ENCODE peak calls at places on chromosomes 2 and 18, in four cellular contexts. One of them, this sample, is unnamed.

GRCh38 chr2:105144128-105144940 is 97.2 kb upstream of the GPR45 start:
- DNase-seq in adrenal gland: no peak
- DNase-seq in cardiac muscle cell: no peak
- DNase-seq in IMR-90: no peak
- DNase-seq in this sample: no peak

GRCh38 chr2:136230471-136230870 is 112.5 kb upstream of the CXCR4 start:
- DNase-seq in adrenal gland: no peak
- DNase-seq in cardiac muscle cell: no peak
- DNase-seq in IMR-90: no peak
- DNase-seq in this sample: no peak

GRCh38 chr2:239444626-239445625 is 44.1 kb upstream of the HDAC4 start:
- DNase-seq in adrenal gland: peak
- DNase-seq in cardiac muscle cell: peak
- DNase-seq in IMR-90: no peak
- DNase-seq in this sample: peak

GRCh38 chr2:70035344-70035844 is 51.9 kb upstream of the PCBP1 start:
- DNase-seq in adrenal gland: no peak
- DNase-seq in cardiac muscle cell: no peak
- DNase-seq in IMR-90: peak
- DNase-seq in this sample: peak

GRCh38 chr2:69271831-69272257 is 115.2 kb downstream of the GFPT1 start:
- DNase-seq in adrenal gland: peak
- DNase-seq in cardiac muscle cell: peak
- DNase-seq in IMR-90: peak
- DNase-seq in this sample: peak

GRCh38 chr18:56127322-56128099 is 510.9 kb downstream of the TXNL1 start:
- DNase-seq in adrenal gland: no peak
- DNase-seq in cardiac muscle cell: peak
- DNase-seq in IMR-90: no peak
- DNase-seq in this sample: peak

GRCh38 chr18:61154866-61155265 is 178.4 kb upstream of the CDH20 start:
- DNase-seq in adrenal gland: no peak
- DNase-seq in cardiac muscle cell: no peak
- DNase-seq in IMR-90: no peak
- DNase-seq in this sample: no peak

GRCh38 chr2:214130115-214130514 is 280.7 kb upstream of the VWC2L start:
- DNase-seq in adrenal gland: no peak
- DNase-seq in cardiac muscle cell: no peak
- DNase-seq in IMR-90: no peak
- DNase-seq in this sample: no peak

GRCh38 chr2:217943379-217944321 is 59.1 kb downstream of the TNS1 start:
- DNase-seq in adrenal gland: peak
- DNase-seq in cardiac muscle cell: peak
- DNase-seq in IMR-90: peak
- DNase-seq in this sample: peak

GRCh38 chr2:32772623-32773221 is 144.9 kb downstream of the TTC27 start:
- DNase-seq in adrenal gland: peak
- DNase-seq in cardiac muscle cell: peak
- DNase-seq in IMR-90: peak
- DNase-seq in this sample: peak

GRCh38 chr2:207768168-207768890 is 1.4 kb downstream of the FZD5 start:
- DNase-seq in adrenal gland: peak
- DNase-seq in cardiac muscle cell: peak
- DNase-seq in IMR-90: no peak
- DNase-seq in this sample: peak

GRCh38 chr18:60826346-60826745 is 453.8 kb upstream of the MC4R start:
- DNase-seq in adrenal gland: no peak
- DNase-seq in cardiac muscle cell: no peak
- DNase-seq in IMR-90: no peak
- DNase-seq in this sample: no peak

GRCh38 chr2:235954888-235955480 is 213.2 kb downstream of the GBX2 start:
- DNase-seq in adrenal gland: no peak
- DNase-seq in cardiac muscle cell: no peak
- DNase-seq in IMR-90: no peak
- DNase-seq in this sample: no peak

GRCh38 chr2:184597571-184597980 is 753 bp upstream of the ZNF804A start:
- DNase-seq in adrenal gland: peak
- DNase-seq in cardiac muscle cell: peak
- DNase-seq in IMR-90: peak
- DNase-seq in this sample: peak

GRCh38 chr18:37294951-37295350 is 270.6 kb downstream of the CELF4 start:
- DNase-seq in adrenal gland: peak
- DNase-seq in cardiac muscle cell: peak
- DNase-seq in IMR-90: no peak
- DNase-seq in this sample: peak

GRCh38 chr18:12703714-12704113 is 872 bp downstream of the PSMG2 start:
- DNase-seq in adrenal gland: no peak
- DNase-seq in cardiac muscle cell: peak
- DNase-seq in IMR-90: peak
- DNase-seq in this sample: peak

GRCh38 chr2:39780825-39781600 is 2.0 kb upstream of the THUMPD2 start:
- DNase-seq in adrenal gland: no peak
- DNase-seq in cardiac muscle cell: no peak
- DNase-seq in IMR-90: no peak
- DNase-seq in this sample: peak

GRCh38 chr2:39781697-39782096 is 2.6 kb upstream of the THUMPD2 start:
- DNase-seq in adrenal gland: no peak
- DNase-seq in cardiac muscle cell: no peak
- DNase-seq in IMR-90: no peak
- DNase-seq in this sample: peak

GRCh38 chr2:39779926-39780325 is 868 bp upstream of the THUMPD2 start:
- DNase-seq in adrenal gland: no peak
- DNase-seq in cardiac muscle cell: no peak
- DNase-seq in IMR-90: no peak
- DNase-seq in this sample: no peak

GRCh38 chr2:39778775-39779751 is at the start of gene THUMPD2:
- DNase-seq in adrenal gland: peak
- DNase-seq in cardiac muscle cell: peak
- DNase-seq in IMR-90: peak
- DNase-seq in this sample: peak

DNA sequence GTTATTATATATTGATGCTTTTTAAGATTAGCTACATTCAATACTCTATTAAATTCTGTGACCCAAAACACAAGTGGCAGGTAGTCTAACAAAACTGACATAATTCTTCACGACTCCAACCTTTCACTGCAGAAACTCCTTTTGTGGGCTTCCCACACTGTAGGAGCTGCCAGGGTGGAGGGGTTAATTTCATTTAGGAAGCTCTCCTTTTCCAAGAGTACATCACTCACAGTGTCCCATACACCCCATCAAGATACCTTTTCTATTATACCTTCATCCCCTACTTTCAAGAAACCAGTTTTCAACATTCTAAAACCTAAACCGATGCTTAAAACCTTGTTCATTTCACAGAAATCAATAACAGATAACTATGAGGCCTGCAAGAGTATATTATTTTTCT is 825 bp downstream of the THUMPD2 start:
- DNase-seq in adrenal gland: no peak
- DNase-seq in cardiac muscle cell: no peak
- DNase-seq in IMR-90: no peak
- DNase-seq in this sample: no peak
- H3K4me3 ChIP-seq in adrenal gland: no peak
- H3K4me3 ChIP-seq in cardiac muscle cell: peak
- H3K4me3 ChIP-seq in IMR-90: peak
- H3K4me3 ChIP-seq in this sample: peak

GRCh38 chr2:37412201-37412600 is 67.8 kb downstream of the QPCT start:
- DNase-seq in adrenal gland: no peak
- DNase-seq in cardiac muscle cell: no peak
- DNase-seq in IMR-90: no peak
- DNase-seq in this sample: no peak

GRCh38 chr2:37418956-37419355 is 74.5 kb downstream of the QPCT start:
- DNase-seq in adrenal gland: no peak
- DNase-seq in cardiac muscle cell: no peak
- DNase-seq in IMR-90: peak
- DNase-seq in this sample: no peak

GRCh38 chr2:37414470-37414949 is 70.1 kb downstream of the QPCT start:
- DNase-seq in adrenal gland: peak
- DNase-seq in cardiac muscle cell: peak
- DNase-seq in IMR-90: peak
- DNase-seq in this sample: peak

GRCh38 chr2:37417321-37417720 is 72.9 kb downstream of the QPCT start:
- DNase-seq in adrenal gland: no peak
- DNase-seq in cardiac muscle cell: peak
- DNase-seq in IMR-90: peak
- DNase-seq in this sample: peak

GRCh38 chr2:37415128-37415817 is 70.8 kb downstream of the QPCT start:
- DNase-seq in adrenal gland: no peak
- DNase-seq in cardiac muscle cell: peak
- DNase-seq in IMR-90: peak
- DNase-seq in this sample: peak
- TF ChIP-seq CTCF in adrenal gland: no peak
- TF ChIP-seq CTCF in cardiac muscle cell: peak
- TF ChIP-seq CTCF in IMR-90: peak
- TF ChIP-seq CTCF in this sample: peak

DNA sequence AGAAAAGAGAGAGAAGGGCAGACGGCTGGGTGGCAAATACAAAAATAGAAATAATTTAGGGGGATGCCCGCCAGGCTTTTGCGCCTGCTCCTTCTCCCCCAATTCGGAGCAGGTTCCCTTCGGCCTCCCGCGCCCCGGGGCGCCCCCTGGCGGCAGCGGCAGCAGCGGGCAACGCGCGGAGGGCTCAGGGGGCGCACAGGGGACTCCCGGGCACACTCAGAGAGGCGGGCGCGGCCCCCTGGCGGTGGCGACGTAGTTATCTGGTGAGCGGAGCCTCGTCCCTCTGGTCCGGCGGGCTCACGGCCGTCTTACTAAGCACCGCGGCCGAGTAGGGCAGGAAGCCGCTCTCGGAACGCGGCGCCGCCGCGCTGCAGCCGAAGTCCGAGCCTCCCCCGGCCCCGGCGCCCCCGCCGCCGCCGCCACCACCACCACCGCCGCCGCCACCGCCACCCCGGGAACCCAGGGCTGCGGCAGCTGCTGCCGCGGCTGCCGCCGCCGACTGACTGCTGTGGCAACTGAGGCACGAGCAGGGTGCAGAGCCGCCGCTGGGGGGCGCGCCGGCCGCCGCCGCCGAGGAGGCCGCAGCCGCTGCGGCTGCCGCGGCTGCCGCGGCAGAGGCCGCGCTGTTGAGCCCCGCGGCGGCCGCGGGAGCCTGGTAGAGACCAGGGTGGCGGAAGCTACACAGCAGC is 3.8 kb downstream of the EVX2 start:
- DNase-seq in adrenal gland: peak
- DNase-seq in cardiac muscle cell: peak
- DNase-seq in IMR-90: peak
- DNase-seq in this sample: peak
- H3K4me3 ChIP-seq in adrenal gland: no peak
- H3K4me3 ChIP-seq in cardiac muscle cell: peak
- H3K4me3 ChIP-seq in IMR-90: peak
- H3K4me3 ChIP-seq in this sample: no peak

GRCh38 chr2:173854840-173855239 is 110.3 kb downstream of the SP3 start:
- DNase-seq in adrenal gland: peak
- DNase-seq in cardiac muscle cell: peak
- DNase-seq in IMR-90: peak
- DNase-seq in this sample: peak
- TF ChIP-seq CTCF in adrenal gland: no peak
- TF ChIP-seq CTCF in cardiac muscle cell: no peak
- TF ChIP-seq CTCF in IMR-90: no peak
- TF ChIP-seq CTCF in this sample: no peak

DNA sequence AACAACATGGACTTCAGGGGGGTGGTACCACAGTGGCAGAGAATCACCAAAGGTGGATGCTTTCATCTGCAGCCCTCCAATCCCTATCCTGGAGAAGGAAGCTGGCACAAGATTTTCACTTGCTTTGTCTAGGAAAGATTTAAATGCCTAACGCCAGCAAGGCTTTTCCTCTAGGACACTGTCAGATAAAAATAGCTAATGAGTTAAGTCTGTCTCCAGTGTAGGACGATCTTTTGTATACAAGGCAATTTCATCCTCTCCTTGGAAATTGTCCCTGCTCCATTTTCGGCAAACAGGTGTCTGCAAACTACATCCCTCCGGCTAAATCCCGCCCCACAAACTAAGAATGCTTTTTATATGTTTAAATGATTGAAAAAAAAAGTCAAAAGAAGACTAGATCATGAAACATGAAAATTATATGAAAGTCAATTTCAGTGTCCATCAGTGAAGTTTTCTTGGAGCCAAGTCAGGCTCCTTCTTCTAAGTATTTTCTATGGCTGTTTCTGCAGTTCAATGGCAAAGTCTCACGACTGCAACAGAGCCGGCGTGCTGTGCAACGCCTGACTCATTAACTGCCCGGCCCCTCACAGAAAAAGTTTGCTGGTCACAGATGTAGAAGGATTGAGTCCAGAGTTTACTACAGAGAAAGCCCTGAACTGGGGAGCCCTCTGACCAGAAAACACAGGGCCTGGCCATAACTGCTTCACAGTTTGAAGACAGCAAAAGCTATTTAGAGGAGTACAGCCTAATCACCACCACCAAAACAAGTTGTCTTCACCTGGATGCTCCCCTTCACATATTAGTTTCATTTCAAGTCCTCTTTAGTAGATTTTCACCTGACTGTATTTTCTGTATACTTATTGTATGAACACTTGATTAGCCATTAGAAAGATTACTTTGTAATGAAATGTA is 52.3 kb downstream of the PIEZO2 start:
- DNase-seq in adrenal gland: no peak
- DNase-seq in cardiac muscle cell: no peak
- DNase-seq in IMR-90: no peak
- DNase-seq in this sample: no peak
- H3K4me3 ChIP-seq in adrenal gland: no peak
- H3K4me3 ChIP-seq in cardiac muscle cell: no peak
- H3K4me3 ChIP-seq in IMR-90: no peak
- H3K4me3 ChIP-seq in this sample: no peak

GRCh38 chr2:52289776-52290175 is 1257.8 kb upstream of the NRXN1 start:
- DNase-seq in adrenal gland: no peak
- DNase-seq in cardiac muscle cell: peak
- DNase-seq in IMR-90: peak
- DNase-seq in this sample: peak

GRCh38 chr2:52294628-52295027 is 1262.7 kb upstream of the NRXN1 start:
- DNase-seq in adrenal gland: no peak
- DNase-seq in cardiac muscle cell: no peak
- DNase-seq in IMR-90: no peak
- DNase-seq in this sample: no peak
- TF ChIP-seq CTCF in adrenal gland: no peak
- TF ChIP-seq CTCF in cardiac muscle cell: no peak
- TF ChIP-seq CTCF in IMR-90: no peak
- TF ChIP-seq CTCF in this sample: no peak